ENCODE peak calls at places on chromosome 1, in six cellular contexts. A is ACHN; Y is M059J; I is T-helper 9 cell; Q is GM20000; E is naive thymus-derived CD8-positive, alpha-beta T cell. R is an unnamed sample.
A peak's percentile ranks its signal among the peaks of the same experiment; 100 is the strongest.

GRCh38 chr1:94772230-94772641 is 47.9 kb upstream of the SLC44A3 start:
- DNase-seq in A (no peak), Y (no peak), I (no peak), Q (no peak), E (no peak), R (peak; percentile 98)

GRCh38 chr1:69244211-69244610 is 323.5 kb upstream of the LRRC7 start:
- DNase-seq in A (no peak), Y (no peak), I (no peak), Q (no peak), E (no peak), R (no peak)

GRCh38 chr1:79551321-79551720 is 544.8 kb upstream of the ADGRL4 start:
- DNase-seq in A (no peak), Y (no peak), I (no peak), Q (no peak), E (no peak), R (no peak)

GRCh38 chr1:165207774-165208359 is 148.6 kb downstream of the LMX1A start:
- DNase-seq in A (no peak), Y (no peak), I (no peak), Q (no peak), E (no peak), R (no peak)

GRCh38 chr1:47317841-47318240 is 3.9 kb upstream of the STIL start:
- DNase-seq in A (no peak), Y (peak; percentile 67), I (no peak), Q (no peak), E (no peak), R (peak; percentile 51)

GRCh38 chr1:147142886-147143285 is 29.4 kb downstream of the PRKAB2 start:
- DNase-seq in A (no peak), Y (no peak), I (no peak), Q (no peak), E (no peak), R (no peak)

GRCh38 chr1:85201340-85202091 is 700 bp upstream of the SYDE2 start:
- DNase-seq in A (peak; percentile 77), Y (peak; percentile 74), I (peak; percentile 64), Q (peak; percentile 73), E (peak; percentile 83), R (no peak)

GRCh38 chr1:224380003-224380402 is 23.3 kb downstream of the CNIH4 start:
- DNase-seq in A (no peak), Y (no peak), I (no peak), Q (peak; percentile 36), E (peak; percentile 42), R (peak; percentile 8)

GRCh38 chr1:154324241-154324640 is 1.1 kb upstream of the ATP8B2 start:
- DNase-seq in A (no peak), Y (no peak), I (no peak), Q (no peak), E (no peak), R (no peak)

GRCh38 chr1:7420098-7420445 is 351.0 kb upstream of the VAMP3 start:
- DNase-seq in A (no peak), Y (no peak), I (no peak), Q (no peak), E (peak; percentile 11), R (no peak)

GRCh38 chr1:7495894-7496293 is 275.2 kb upstream of the VAMP3 start:
- DNase-seq in A (no peak), Y (no peak), I (no peak), Q (no peak), E (no peak), R (no peak)

GRCh38 chr1:167452483-167452882 is 65.8 kb downstream of the CD247 start:
- DNase-seq in A (no peak), Y (no peak), I (no peak), Q (no peak), E (no peak), R (no peak)

R was measured in renal cortical epithelial cell.